ENCODE peak calls at places on chromosomes 7 and 10, in five cellular contexts. V is T-cell, X is glomerular endothelial cell, I is HCT116, N is H9. M is an unnamed sample.

GRCh38 chr10:124436191-124436638 is 13.6 kb downstream of the NKX1-2 start:
- DNase-seq in V (no peak), X (no peak), I (no peak), N (no peak), M (no peak)

GRCh38 chr10:59817806-59818205 is 64.6 kb upstream of the MRLN start:
- DNase-seq in V (no peak), X (no peak), I (no peak), N (no peak), M (no peak)

GRCh38 chr7:2564970-2565546 is 6.3 kb downstream of the IQCE start:
- DNase-seq in V (no peak), X (no peak), I (no peak), N (no peak), M (no peak)

GRCh38 chr10:44989621-44990301 is 11.0 kb upstream of the ZNF22 start:
- DNase-seq in V (no peak), X (no peak), I (no peak), N (peak), M (no peak)

GRCh38 chr10:98910048-98910447 is 325.6 kb downstream of the HPSE2 start:
- DNase-seq in V (no peak), X (no peak), I (no peak), N (no peak), M (no peak)

GRCh38 chr10:122333037-122333436 is 41.5 kb upstream of the PLEKHA1 start:
- DNase-seq in V (no peak), X (no peak), I (no peak), N (no peak), M (no peak)

GRCh38 chr10:117148284-117148683 is 10.2 kb upstream of the VAX1 start:
- DNase-seq in V (no peak), X (no peak), I (no peak), N (no peak), M (no peak)

GRCh38 chr10:105017116-105017515 is 376.0 kb downstream of the SORCS3 start:
- DNase-seq in V (no peak), X (no peak), I (no peak), N (no peak), M (no peak)

GRCh38 chr10:3948843-3949242 is 163.8 kb upstream of the KLF6 start:
- DNase-seq in V (peak), X (peak), I (no peak), N (no peak), M (peak)

GRCh38 chr10:125662616-125663015 is 20.3 kb downstream of the TEX36 start:
- DNase-seq in V (no peak), X (no peak), I (peak), N (no peak), M (no peak)

GRCh38 chr10:29200280-29200679 is 88.6 kb upstream of the LYZL1 start:
- DNase-seq in V (no peak), X (no peak), I (no peak), N (no peak), M (no peak)

GRCh38 chr7:122528879-122529481 is 169.9 kb downstream of the RNF133 start:
- DNase-seq in V (no peak), X (peak), I (peak), N (no peak), M (no peak)

GRCh38 chr10:113646337-113647201 is 17.3 kb downstream of the NRAP start:
- DNase-seq in V (no peak), X (no peak), I (no peak), N (no peak), M (no peak)

GRCh38 chr10:5533098-5533731 is 8.5 kb downstream of the CALML3 start:
- DNase-seq in V (no peak), X (no peak), I (no peak), N (no peak), M (no peak)

GRCh38 chr7:101111261-101111660 is 15.6 kb upstream of the SERPINE1 start:
- DNase-seq in V (no peak), X (no peak), I (no peak), N (no peak), M (no peak)

M was measured in T-helper 1 cell.